ENCODE peak calls at places on chromosome 18, in five cellular contexts. C is cardiac muscle cell, P is WERI-Rb-1, J is left lung, G is tibial artery. Q is an unnamed sample.

GRCh38 chr18:29418136-29418535 is 1241.2 kb upstream of the CDH2 start:
- DNase-seq in C (no peak), P (no peak), J (no peak), G (no peak), Q (no peak)

GRCh38 chr18:36912887-36913286 is 84.0 kb downstream of the KIAA1328 start:
- DNase-seq in C (no peak), P (no peak), J (no peak), G (no peak), Q (no peak)

GRCh38 chr18:49031511-49032188 is 80.9 kb upstream of the SMAD7 start:
- DNase-seq in C (no peak), P (no peak), J (peak; percentile 59), G (no peak), Q (peak; percentile 46)

GRCh38 chr18:69239849-69240248 is 160.8 kb upstream of the DOK6 start:
- DNase-seq in C (no peak), P (peak; percentile 54), J (no peak), G (no peak), Q (no peak)

GRCh38 chr18:3935316-3935715 is 485.3 kb downstream of the TGIF1 start:
- DNase-seq in C (no peak), P (no peak), J (no peak), G (no peak), Q (no peak)

GRCh38 chr18:8084160-8084559 is 517.0 kb downstream of the PTPRM start:
- DNase-seq in C (peak; percentile 69), P (peak; percentile 78), J (no peak), G (no peak), Q (peak; percentile 90)

GRCh38 chr18:48136051-48136543 is 205.6 kb upstream of the SMAD2 start:
- DNase-seq in C (peak; percentile 35), P (peak; percentile 54), J (peak; percentile 31), G (no peak), Q (peak; percentile 59)

GRCh38 chr18:963276-963675 is 58.6 kb downstream of the ADCYAP1 start:
- DNase-seq in C (peak; percentile 1), P (no peak), J (no peak), G (no peak), Q (no peak)

GRCh38 chr18:21979171-21979560 is 190.2 kb upstream of the GATA6 start:
- DNase-seq in C (peak; percentile 72), P (no peak), J (no peak), G (no peak), Q (no peak)

GRCh38 chr18:80070825-80071224 is 36.6 kb downstream of the RBFA start:
- DNase-seq in C (no peak), P (no peak), J (no peak), G (no peak), Q (no peak)

GRCh38 chr18:22175326-22175725 is 5.9 kb downstream of the GATA6 start:
- DNase-seq in C (no peak), P (no peak), J (no peak), G (no peak), Q (no peak)

GRCh38 chr18:48333563-48333962 is 75.6 kb downstream of the ZBTB7C start:
- DNase-seq in C (peak; percentile 62), P (no peak), J (peak; percentile 50), G (no peak), Q (no peak)

GRCh38 chr18:67513285-67513684 is 3.2 kb downstream of the DSEL start:
- DNase-seq in C (no peak), P (peak; percentile 8), J (no peak), G (no peak), Q (no peak)
- TF ChIP-seq CTCF in C (no peak), P (peak; percentile 25), J (no peak), G (no peak), Q (peak; percentile 59)

GRCh38 chr18:11923454-11923853 is 15.3 kb upstream of the MPPE1 start:
- DNase-seq in C (no peak), P (no peak), J (no peak), G (no peak), Q (no peak)
- H3K27ac ChIP-seq in C (no peak overlapping the region), P (no peak overlapping the region), J (no peak overlapping the region), G (no peak overlapping the region), Q (no peak overlapping the region)

GRCh38 chr18:78128004-78128403 is 851.6 kb upstream of the SALL3 start:
- DNase-seq in C (no peak), P (no peak), J (no peak), G (no peak), Q (no peak)
- H3K9me3 ChIP-seq in C (no peaks in the 10 kb centered on the region), P (peaks cover 6% of the 10 kb centered on the region), J (peaks cover 10% of the 10 kb centered on the region), G (no peaks in the 10 kb centered on the region), Q (no peaks in the 10 kb centered on the region)

DNA sequence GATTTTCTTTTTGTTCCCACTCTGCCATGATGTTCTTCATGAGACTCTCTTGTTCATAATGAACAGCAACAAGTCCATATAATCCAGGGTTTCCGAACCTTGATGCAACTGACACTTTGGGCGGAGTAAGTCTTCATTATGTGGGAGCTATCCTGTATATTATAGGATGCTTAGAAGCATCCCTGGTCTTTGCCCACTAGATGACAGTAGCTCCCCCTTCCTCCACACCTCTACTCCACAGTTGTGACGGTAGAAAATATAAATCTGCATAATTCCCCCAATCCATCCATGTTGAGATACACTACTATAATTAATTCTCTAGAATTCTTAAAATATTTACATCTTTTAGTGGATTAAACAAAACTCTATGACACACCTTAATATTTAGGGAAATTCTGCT is 482.2 kb upstream of the CELF4 start:
- DNase-seq in C (no peak), P (no peak), J (no peak), G (no peak), Q (no peak)
- TF ChIP-seq CTCF in C (no peak), P (peak; percentile 73), J (no peak), G (no peak), Q (peak; percentile 74)

GRCh38 chr18:32424696-32425095 is 46.0 kb downstream of the GAREM1 start:
- DNase-seq in C (peak; percentile 18), P (no peak), J (no peak), G (no peak), Q (no peak)
- H3K27ac ChIP-seq in C (peak overlapping the region; percentile 44), P (no peak overlapping the region), J (peak overlapping the region; percentile 7), G (peak overlapping the region; percentile 15), Q (no peak overlapping the region)

GRCh38 chr18:57550510-57550909 is 36.0 kb downstream of the FECH start:
- DNase-seq in C (no peak), P (no peak), J (no peak), G (no peak), Q (no peak)
- H3K9me3 ChIP-seq in C (no peaks in the 10 kb centered on the region), P (no peaks in the 10 kb centered on the region), J (no peaks in the 10 kb centered on the region), G (no peaks in the 10 kb centered on the region), Q (no peaks in the 10 kb centered on the region)

GRCh38 chr18:23619388-23619873 is 33.1 kb upstream of the NPC1 start:
- DNase-seq in C (peak; percentile 55), P (peak; percentile 19), J (peak; percentile 38), G (no peak), Q (no peak)

GRCh38 chr18:23616258-23616657 is 30.0 kb upstream of the NPC1 start:
- DNase-seq in C (no peak), P (no peak), J (no peak), G (no peak), Q (no peak)

GRCh38 chr18:23617412-23618009 is 31.2 kb upstream of the NPC1 start:
- DNase-seq in C (no peak), P (no peak), J (no peak), G (no peak), Q (no peak)

GRCh38 chr18:23614891-23615290 is 28.6 kb upstream of the NPC1 start:
- DNase-seq in C (no peak), P (no peak), J (no peak), G (no peak), Q (no peak)

DNA sequence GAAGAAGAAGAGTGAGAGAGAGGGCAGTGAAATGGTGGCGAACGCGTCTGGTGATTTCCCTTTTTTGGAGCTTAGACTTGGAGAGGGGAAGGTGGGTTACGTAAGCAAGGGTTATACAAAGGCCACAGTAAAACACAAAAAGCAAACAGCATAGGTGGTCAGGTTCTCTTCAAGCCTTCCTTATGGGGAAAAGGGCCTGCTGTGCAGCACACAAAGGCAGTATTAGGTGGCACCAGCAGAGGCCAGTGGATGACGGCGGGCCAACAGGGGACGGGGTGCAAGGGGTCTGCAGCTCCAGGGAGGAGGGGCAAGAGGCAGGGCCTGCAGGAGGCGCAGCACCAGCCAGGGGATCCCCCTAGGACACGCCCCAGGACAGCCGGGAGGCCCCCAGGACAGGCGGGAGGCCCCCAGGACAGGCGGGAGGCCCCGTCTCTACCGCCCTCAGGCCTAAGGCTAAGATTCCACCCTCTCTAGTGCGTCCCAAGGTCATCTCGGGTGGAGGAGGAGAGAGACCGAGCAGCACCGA is 32.6 kb upstream of the NPC1 start:
- DNase-seq in C (peak; percentile 21), P (peak; percentile 71), J (peak; percentile 48), G (no peak), Q (peak; percentile 90)
- TF ChIP-seq CTCF in C (peak; percentile 16), P (peak; percentile 56), J (no peak), G (no peak), Q (peak; percentile 64)